ENCODE peak calls at places on chromosomes 4 and X, in ten cellular contexts. C, M, U, Q, X, S, D, G, T and H are unnamed samples.

GRCh38 chr4:173834151-173834550 is 304.1 kb upstream of the HAND2 start:
- DNase-seq in C (no peak), M (no peak), U (no peak), Q (no peak), X (no peak), S (no peak), D (no peak), G (no peak), T (no peak), H (no peak)

GRCh38 chr4:112403072-112403945 is 106.1 kb downstream of the ALPK1 start:
- DNase-seq in C (no peak), M (no peak), U (no peak), Q (no peak), X (no peak), S (no peak), D (no peak), G (no peak), T (no peak), H (no peak)

GRCh38 chrX:46407036-46407752 is 138.0 kb downstream of the ZNF674 start:
- DNase-seq in C (no peak), M (no peak), U (no peak), Q (no peak), X (no peak), S (no peak), D (no peak), G (no peak), T (no peak), H (no peak)

GRCh38 chrX:19673334-19674040 is 158.2 kb upstream of the MAP3K15 start:
- DNase-seq in C (peak), M (no peak), U (no peak), Q (no peak), X (no peak), S (no peak), D (peak), G (no peak), T (no peak), H (no peak)

GRCh38 chrX:109934935-109935334 is 68.0 kb upstream of the TMEM164 start:
- DNase-seq in C (no peak), M (no peak), U (no peak), Q (no peak), X (no peak), S (no peak), D (no peak), G (no peak), T (no peak), H (no peak)

GRCh38 chrX:10404435-10404834 is 215.9 kb downstream of the MID1 start:
- DNase-seq in C (no peak), M (no peak), U (no peak), Q (no peak), X (no peak), S (no peak), D (no peak), G (no peak), T (no peak), H (no peak)

GRCh38 chr4:48767055-48767454 is 13.0 kb downstream of the FRYL start:
- DNase-seq in C (no peak), M (no peak), U (no peak), Q (no peak), X (no peak), S (no peak), D (no peak), G (no peak), T (no peak), H (no peak)

GRCh38 chr4:3377557-3377956 is 64.2 kb upstream of the HGFAC start:
- DNase-seq in C (no peak), M (no peak), U (no peak), Q (no peak), X (no peak), S (no peak), D (no peak), G (no peak), T (no peak), H (no peak)

GRCh38 chr4:3715251-3716033 is 50.7 kb upstream of the ADRA2C start:
- DNase-seq in C (peak), M (no peak), U (no peak), Q (no peak), X (no peak), S (no peak), D (no peak), G (no peak), T (no peak), H (no peak)

GRCh38 chr4:55458164-55458563 is 62.4 kb downstream of the TMEM165 start:
- DNase-seq in C (no peak), M (no peak), U (no peak), Q (no peak), X (no peak), S (no peak), D (no peak), G (no peak), T (no peak), H (no peak)

GRCh38 chr4:102420563-102421221 is 75.4 kb upstream of the SLC39A8 start:
- DNase-seq in C (no peak), M (no peak), U (no peak), Q (no peak), X (no peak), S (no peak), D (peak), G (no peak), T (no peak), H (no peak)

GRCh38 chrX:111035256-111035655 is 60.7 kb upstream of the PAK3 start:
- DNase-seq in C (no peak), M (no peak), U (no peak), Q (no peak), X (no peak), S (no peak), D (no peak), G (no peak), T (no peak), H (no peak)